ENCODE peak calls at places on chromosomes 3 and 15, in seven cellular contexts. One of them, this sample, is unnamed. For H3K9me3 and H3K36me3, the result is how much of the 10 kb centered on the place peaks cover.

GRCh38 chr3:124811441-124811840 is 75.7 kb downstream of the ITGB5 start:
- DNase-seq in trophoblast cell: no peak
- DNase-seq in RWPE2: no peak
- DNase-seq in aorta: no peak
- DNase-seq in uterus: no peak
- DNase-seq in psoas muscle: no peak
- DNase-seq in Peyer's patch: no peak
- DNase-seq in this sample: peak

GRCh38 chr3:4978966-4979400 is 254 bp upstream of the BHLHE40 start:
- DNase-seq in trophoblast cell: peak
- DNase-seq in RWPE2: peak
- DNase-seq in aorta: peak
- DNase-seq in uterus: peak
- DNase-seq in psoas muscle: peak
- DNase-seq in Peyer's patch: peak
- DNase-seq in this sample: peak

GRCh38 chr15:37824717-37825382 is 109.6 kb upstream of the TMCO5A start:
- DNase-seq in trophoblast cell: peak
- DNase-seq in RWPE2: peak
- DNase-seq in aorta: no peak
- DNase-seq in uterus: no peak
- DNase-seq in psoas muscle: no peak
- DNase-seq in Peyer's patch: no peak
- DNase-seq in this sample: peak

GRCh38 chr3:49410844-49411549 is 779 bp downstream of the RHOA start:
- DNase-seq in trophoblast cell: peak
- DNase-seq in RWPE2: no peak
- DNase-seq in aorta: no peak
- DNase-seq in uterus: no peak
- DNase-seq in psoas muscle: no peak
- DNase-seq in Peyer's patch: no peak
- DNase-seq in this sample: no peak

GRCh38 chr3:152283492-152284381 is 15.0 kb downstream of the MBNL1 start:
- DNase-seq in trophoblast cell: no peak
- DNase-seq in RWPE2: no peak
- DNase-seq in aorta: no peak
- DNase-seq in uterus: no peak
- DNase-seq in psoas muscle: no peak
- DNase-seq in Peyer's patch: no peak
- DNase-seq in this sample: no peak

GRCh38 chr3:56790016-56790950 is 11.5 kb downstream of the ARHGEF3 start:
- DNase-seq in trophoblast cell: no peak
- DNase-seq in RWPE2: no peak
- DNase-seq in aorta: no peak
- DNase-seq in uterus: no peak
- DNase-seq in psoas muscle: no peak
- DNase-seq in Peyer's patch: no peak
- DNase-seq in this sample: no peak

GRCh38 chr15:41603941-41604660 is 45.1 kb downstream of the TYRO3 start:
- DNase-seq in trophoblast cell: peak
- DNase-seq in RWPE2: peak
- DNase-seq in aorta: peak
- DNase-seq in uterus: peak
- DNase-seq in psoas muscle: peak
- DNase-seq in Peyer's patch: peak
- DNase-seq in this sample: peak

GRCh38 chr3:632571-633170 is 436.1 kb downstream of the CHL1 start:
- DNase-seq in trophoblast cell: peak
- DNase-seq in RWPE2: no peak
- DNase-seq in aorta: no peak
- DNase-seq in uterus: peak
- DNase-seq in psoas muscle: no peak
- DNase-seq in Peyer's patch: no peak
- DNase-seq in this sample: peak

GRCh38 chr3:45082139-45082538 is 56.0 kb downstream of the CLEC3B start:
- DNase-seq in trophoblast cell: no peak
- DNase-seq in RWPE2: no peak
- DNase-seq in aorta: no peak
- DNase-seq in uterus: no peak
- DNase-seq in psoas muscle: no peak
- DNase-seq in Peyer's patch: no peak
- DNase-seq in this sample: no peak

GRCh38 chr3:122415104-122415744 is 638 bp downstream of the WDR5B start:
- DNase-seq in trophoblast cell: peak
- DNase-seq in RWPE2: no peak
- DNase-seq in aorta: no peak
- DNase-seq in uterus: peak
- DNase-seq in psoas muscle: peak
- DNase-seq in Peyer's patch: no peak
- DNase-seq in this sample: peak

GRCh38 chr3:196012941-196013471 is 68.9 kb downstream of the TFRC start:
- DNase-seq in trophoblast cell: no peak
- DNase-seq in RWPE2: no peak
- DNase-seq in aorta: no peak
- DNase-seq in uterus: no peak
- DNase-seq in psoas muscle: no peak
- DNase-seq in Peyer's patch: peak
- DNase-seq in this sample: no peak

GRCh38 chr15:78306176-78306774 is 6.9 kb upstream of the SKIC8 start:
- DNase-seq in trophoblast cell: no peak
- DNase-seq in RWPE2: peak
- DNase-seq in aorta: no peak
- DNase-seq in uterus: no peak
- DNase-seq in psoas muscle: no peak
- DNase-seq in Peyer's patch: no peak
- DNase-seq in this sample: peak

GRCh38 chr3:69787436-69788168 is 48.3 kb downstream of the MITF start:
- DNase-seq in trophoblast cell: no peak
- DNase-seq in RWPE2: no peak
- DNase-seq in aorta: no peak
- DNase-seq in uterus: no peak
- DNase-seq in psoas muscle: no peak
- DNase-seq in Peyer's patch: no peak
- DNase-seq in this sample: peak
- H3K9me3 ChIP-seq in trophoblast cell: under half
- H3K9me3 ChIP-seq in RWPE2: under half
- H3K9me3 ChIP-seq in aorta: under half
- H3K9me3 ChIP-seq in uterus: under half
- H3K9me3 ChIP-seq in psoas muscle: under half
- H3K9me3 ChIP-seq in Peyer's patch: under half
- H3K9me3 ChIP-seq in this sample: under half

GRCh38 chr3:71484452-71484851 is 99.1 kb downstream of the FOXP1 start:
- DNase-seq in trophoblast cell: no peak
- DNase-seq in RWPE2: no peak
- DNase-seq in aorta: no peak
- DNase-seq in uterus: no peak
- DNase-seq in psoas muscle: no peak
- DNase-seq in Peyer's patch: no peak
- DNase-seq in this sample: no peak

GRCh38 chr3:71486831-71487230 is 96.7 kb downstream of the FOXP1 start:
- DNase-seq in trophoblast cell: no peak
- DNase-seq in RWPE2: no peak
- DNase-seq in aorta: no peak
- DNase-seq in uterus: no peak
- DNase-seq in psoas muscle: no peak
- DNase-seq in Peyer's patch: no peak
- DNase-seq in this sample: no peak

GRCh38 chr3:71484047-71484446 is 99.5 kb downstream of the FOXP1 start:
- DNase-seq in trophoblast cell: no peak
- DNase-seq in RWPE2: no peak
- DNase-seq in aorta: no peak
- DNase-seq in uterus: no peak
- DNase-seq in psoas muscle: no peak
- DNase-seq in Peyer's patch: no peak
- DNase-seq in this sample: no peak

GRCh38 chr3:71485903-71486302 is 97.6 kb downstream of the FOXP1 start:
- DNase-seq in trophoblast cell: no peak
- DNase-seq in RWPE2: no peak
- DNase-seq in aorta: no peak
- DNase-seq in uterus: no peak
- DNase-seq in psoas muscle: no peak
- DNase-seq in Peyer's patch: no peak
- DNase-seq in this sample: no peak

GRCh38 chr3:71482771-71483170 is 100.8 kb downstream of the FOXP1 start:
- DNase-seq in trophoblast cell: no peak
- DNase-seq in RWPE2: no peak
- DNase-seq in aorta: no peak
- DNase-seq in uterus: no peak
- DNase-seq in psoas muscle: no peak
- DNase-seq in Peyer's patch: no peak
- DNase-seq in this sample: no peak
- H3K36me3 ChIP-seq in trophoblast cell: under half
- H3K36me3 ChIP-seq in RWPE2: under half
- H3K36me3 ChIP-seq in aorta: under half
- H3K36me3 ChIP-seq in uterus: under half
- H3K36me3 ChIP-seq in psoas muscle: under half
- H3K36me3 ChIP-seq in Peyer's patch: under half
- H3K36me3 ChIP-seq in this sample: under half

GRCh38 chr3:171644681-171645080 is 165.6 kb downstream of the PLD1 start:
- DNase-seq in trophoblast cell: no peak
- DNase-seq in RWPE2: no peak
- DNase-seq in aorta: no peak
- DNase-seq in uterus: no peak
- DNase-seq in psoas muscle: no peak
- DNase-seq in Peyer's patch: no peak
- DNase-seq in this sample: no peak

GRCh38 chr3:171646357-171647133 is 163.7 kb downstream of the PLD1 start:
- DNase-seq in trophoblast cell: peak
- DNase-seq in RWPE2: no peak
- DNase-seq in aorta: no peak
- DNase-seq in uterus: no peak
- DNase-seq in psoas muscle: no peak
- DNase-seq in Peyer's patch: no peak
- DNase-seq in this sample: peak

GRCh38 chr3:171643033-171643432 is 167.2 kb downstream of the PLD1 start:
- DNase-seq in trophoblast cell: no peak
- DNase-seq in RWPE2: no peak
- DNase-seq in aorta: no peak
- DNase-seq in uterus: no peak
- DNase-seq in psoas muscle: no peak
- DNase-seq in Peyer's patch: no peak
- DNase-seq in this sample: no peak

DNA sequence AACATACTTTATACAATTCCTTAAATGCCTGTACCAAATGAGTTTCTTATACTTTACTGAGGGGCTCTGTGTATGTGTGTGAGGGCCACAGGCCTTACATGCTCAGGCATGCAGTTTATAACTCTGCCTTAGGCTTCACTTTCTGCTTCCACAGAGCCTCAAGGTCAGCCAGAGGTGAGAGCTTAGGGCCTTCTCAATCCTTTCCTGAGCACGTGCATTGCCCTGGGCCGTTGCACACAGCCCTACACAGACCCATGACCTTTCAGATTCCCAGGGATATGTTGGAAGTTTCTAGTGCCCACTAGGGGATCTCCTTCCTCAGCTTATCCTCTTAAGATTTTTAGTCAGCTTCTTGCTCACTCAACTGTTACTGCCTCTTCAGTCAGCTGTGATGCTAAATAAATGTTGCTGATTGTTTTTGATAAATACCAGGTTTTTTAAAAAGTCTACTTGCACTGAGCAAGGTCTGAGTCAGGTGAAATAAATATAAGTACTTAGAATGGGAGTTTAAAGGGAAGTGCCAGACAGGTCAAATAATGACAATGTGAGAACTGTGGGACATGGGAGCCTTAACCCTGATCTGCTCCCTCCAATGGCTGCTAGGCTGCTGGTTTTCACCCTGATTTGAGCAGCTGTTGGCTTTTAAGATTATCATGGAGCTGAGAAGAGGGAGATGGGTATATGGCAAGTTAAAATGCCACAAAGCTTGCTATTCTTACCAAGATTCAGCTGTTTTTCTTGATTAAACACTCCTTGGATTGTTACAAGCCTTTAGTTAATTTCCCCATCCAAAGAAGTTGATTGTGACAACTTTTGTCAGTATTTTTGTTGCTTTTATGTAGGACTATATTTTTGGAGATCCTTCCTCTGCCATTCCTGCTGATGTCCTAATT is 169.5 kb downstream of the PLD1 start:
- DNase-seq in trophoblast cell: no peak
- DNase-seq in RWPE2: no peak
- DNase-seq in aorta: no peak
- DNase-seq in uterus: no peak
- DNase-seq in psoas muscle: no peak
- DNase-seq in Peyer's patch: no peak
- DNase-seq in this sample: peak
- H3K27ac ChIP-seq in trophoblast cell: no peak
- H3K27ac ChIP-seq in RWPE2: peak
- H3K27ac ChIP-seq in aorta: peak
- H3K27ac ChIP-seq in uterus: no peak
- H3K27ac ChIP-seq in psoas muscle: no peak
- H3K27ac ChIP-seq in Peyer's patch: no peak
- H3K27ac ChIP-seq in this sample: peak

GRCh38 chr3:35393916-35394315 is 245.4 kb upstream of the ARPP21 start:
- DNase-seq in trophoblast cell: peak
- DNase-seq in RWPE2: no peak
- DNase-seq in aorta: no peak
- DNase-seq in uterus: no peak
- DNase-seq in psoas muscle: no peak
- DNase-seq in Peyer's patch: no peak
- DNase-seq in this sample: no peak

GRCh38 chr3:35392187-35392586 is 247.1 kb upstream of the ARPP21 start:
- DNase-seq in trophoblast cell: no peak
- DNase-seq in RWPE2: no peak
- DNase-seq in aorta: no peak
- DNase-seq in uterus: no peak
- DNase-seq in psoas muscle: no peak
- DNase-seq in Peyer's patch: no peak
- DNase-seq in this sample: no peak

GRCh38 chr3:35394400-35394799 is 244.9 kb upstream of the ARPP21 start:
- DNase-seq in trophoblast cell: no peak
- DNase-seq in RWPE2: no peak
- DNase-seq in aorta: no peak
- DNase-seq in uterus: no peak
- DNase-seq in psoas muscle: no peak
- DNase-seq in Peyer's patch: no peak
- DNase-seq in this sample: no peak

GRCh38 chr3:35385271-35385670 is 254.1 kb upstream of the ARPP21 start:
- DNase-seq in trophoblast cell: no peak
- DNase-seq in RWPE2: no peak
- DNase-seq in aorta: no peak
- DNase-seq in uterus: no peak
- DNase-seq in psoas muscle: no peak
- DNase-seq in Peyer's patch: no peak
- DNase-seq in this sample: no peak

GRCh38 chr3:35389907-35390306 is 249.4 kb upstream of the ARPP21 start:
- DNase-seq in trophoblast cell: no peak
- DNase-seq in RWPE2: no peak
- DNase-seq in aorta: no peak
- DNase-seq in uterus: no peak
- DNase-seq in psoas muscle: no peak
- DNase-seq in Peyer's patch: no peak
- DNase-seq in this sample: no peak
- H3K9me3 ChIP-seq in trophoblast cell: under half
- H3K9me3 ChIP-seq in RWPE2: under half
- H3K9me3 ChIP-seq in aorta: under half
- H3K9me3 ChIP-seq in uterus: under half
- H3K9me3 ChIP-seq in psoas muscle: under half
- H3K9me3 ChIP-seq in Peyer's patch: under half
- H3K9me3 ChIP-seq in this sample: under half